ENCODE peak calls at places on chromosomes 11 and 22, in six cellular contexts. E is HCT116, G is transverse colon, P is sigmoid colon, Y is GM23338, Z is K562. J is an unnamed sample. For H3K36me3, the result is how much of the 10 kb centered on the place peaks cover.

GRCh38 chr11:17391493-17392355 is 3.3 kb upstream of the KCNJ11 start:
- DNase-seq in E (no peak), G (no peak), P (no peak), Y (no peak), Z (no peak), J (no peak)

GRCh38 chr11:128379587-128380279 is 207.6 kb downstream of the ETS1 start:
- DNase-seq in E (no peak), G (no peak), P (no peak), Y (no peak), Z (no peak), J (no peak)

GRCh38 chr11:111454561-111455192 is 57.5 kb downstream of the BTG4 start:
- DNase-seq in E (no peak), G (peak), P (no peak), Y (peak), Z (peak), J (no peak)

GRCh38 chr22:40507491-40507890 is 129.0 kb downstream of the MRTFA start:
- DNase-seq in E (no peak), G (no peak), P (no peak), Y (no peak), Z (no peak), J (no peak)

GRCh38 chr11:47186937-47187681 is 875 bp upstream of the PACSIN3 start:
- DNase-seq in E (no peak), G (peak), P (peak), Y (peak), Z (no peak), J (peak)

GRCh38 chr11:123736769-123737168 is 4.7 kb downstream of the ZNF202 start:
- DNase-seq in E (no peak), G (no peak), P (no peak), Y (no peak), Z (no peak), J (no peak)

GRCh38 chr11:17504330-17505107 is 27.9 kb upstream of the ABCC8 start:
- DNase-seq in E (peak), G (peak), P (peak), Y (peak), Z (peak), J (peak)

GRCh38 chr22:30286813-30287625 is 2.3 kb downstream of the CASTOR1 start:
- DNase-seq in E (no peak), G (peak), P (peak), Y (peak), Z (peak), J (peak)

GRCh38 chr22:41410311-41410751 is 28.6 kb downstream of the TEF start:
- DNase-seq in E (no peak), G (no peak), P (peak), Y (no peak), Z (no peak), J (peak)

GRCh38 chr11:16572946-16573345 is 165.5 kb upstream of the C11orf58 start:
- DNase-seq in E (no peak), G (no peak), P (no peak), Y (no peak), Z (no peak), J (no peak)

GRCh38 chr11:8826901-8827560 is 84.0 kb upstream of the AKIP1 start:
- DNase-seq in E (no peak), G (no peak), P (peak), Y (peak), Z (peak), J (no peak)

GRCh38 chr11:121426476-121427454 is 25.3 kb upstream of the SORL1 start:
- DNase-seq in E (peak), G (peak), P (peak), Y (peak), Z (peak), J (peak)

GRCh38 chr11:47415949-47416472 is 7.6 kb downstream of the SLC39A13 start:
- DNase-seq in E (peak), G (peak), P (peak), Y (peak), Z (no peak), J (peak)

GRCh38 chr22:32622004-32622761 is 147.6 kb downstream of the FBXO7 start:
- DNase-seq in E (no peak), G (peak), P (peak), Y (peak), Z (no peak), J (no peak)

GRCh38 chr11:33040862-33041453 is 1.6 kb downstream of the TCP11L1 start:
- DNase-seq in E (no peak), G (no peak), P (no peak), Y (no peak), Z (no peak), J (no peak)

GRCh38 chr11:35477871-35478270 is 47.5 kb downstream of the PAMR1 start:
- DNase-seq in E (no peak), G (no peak), P (no peak), Y (peak), Z (no peak), J (no peak)
- TF ChIP-seq POLR2AphosphoS5 in E (no peak), G (no peak), P (no peak), Y (no peak), Z (no peak), J (no peak)

GRCh38 chr11:60905551-60906113 is 753 bp downstream of the PRPF19 start:
- DNase-seq in E (no peak), G (no peak), P (peak), Y (peak), Z (no peak), J (no peak)

GRCh38 chr11:60900673-60901404 is 5.5 kb downstream of the PRPF19 start:
- DNase-seq in E (no peak), G (no peak), P (peak), Y (no peak), Z (no peak), J (no peak)

GRCh38 chr11:60905047-60905446 is 1.3 kb downstream of the PRPF19 start:
- DNase-seq in E (no peak), G (no peak), P (no peak), Y (no peak), Z (no peak), J (no peak)

GRCh38 chr11:60899977-60900376 is 6.4 kb downstream of the PRPF19 start:
- DNase-seq in E (no peak), G (no peak), P (no peak), Y (no peak), Z (no peak), J (no peak)

DNA sequence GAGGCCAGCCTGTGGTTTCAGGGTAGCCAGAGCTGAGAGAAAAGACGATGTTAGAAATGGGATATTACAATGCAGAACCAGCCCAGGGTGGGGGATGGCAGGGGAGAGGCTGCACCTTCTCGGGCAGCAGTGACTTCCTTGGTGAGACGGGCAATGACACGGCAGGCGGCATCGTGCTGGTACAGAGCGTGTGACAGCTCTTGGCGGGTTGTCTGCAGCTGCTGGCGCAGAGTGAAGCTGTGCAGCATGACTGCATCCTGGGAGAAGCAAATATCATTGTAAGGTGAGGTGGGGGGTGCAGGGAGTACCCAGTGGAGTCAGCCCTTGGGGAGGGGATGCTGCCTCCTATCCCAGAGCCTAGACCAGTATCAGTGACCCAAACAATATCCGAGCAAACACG is 3.8 kb downstream of the PRPF19 start:
- DNase-seq in E (no peak), G (no peak), P (peak), Y (no peak), Z (no peak), J (no peak)
- H3K36me3 ChIP-seq in E (half or more), G (under half), P (under half), Y (under half), Z (half or more), J (half or more)

GRCh38 chr22:48820481-48821345 is 1007.0 kb downstream of the BRD1 start:
- DNase-seq in E (no peak), G (no peak), P (peak), Y (peak), Z (no peak), J (no peak)

GRCh38 chr22:48822278-48823233 is 1005.1 kb downstream of the BRD1 start:
- DNase-seq in E (no peak), G (no peak), P (no peak), Y (no peak), Z (no peak), J (no peak)

GRCh38 chr22:48819232-48819631 is 1008.4 kb downstream of the BRD1 start:
- DNase-seq in E (no peak), G (no peak), P (no peak), Y (no peak), Z (no peak), J (no peak)

GRCh38 chr22:48821346-48822186 is 1006.1 kb downstream of the BRD1 start:
- DNase-seq in E (no peak), G (no peak), P (peak), Y (peak), Z (no peak), J (no peak)

DNA sequence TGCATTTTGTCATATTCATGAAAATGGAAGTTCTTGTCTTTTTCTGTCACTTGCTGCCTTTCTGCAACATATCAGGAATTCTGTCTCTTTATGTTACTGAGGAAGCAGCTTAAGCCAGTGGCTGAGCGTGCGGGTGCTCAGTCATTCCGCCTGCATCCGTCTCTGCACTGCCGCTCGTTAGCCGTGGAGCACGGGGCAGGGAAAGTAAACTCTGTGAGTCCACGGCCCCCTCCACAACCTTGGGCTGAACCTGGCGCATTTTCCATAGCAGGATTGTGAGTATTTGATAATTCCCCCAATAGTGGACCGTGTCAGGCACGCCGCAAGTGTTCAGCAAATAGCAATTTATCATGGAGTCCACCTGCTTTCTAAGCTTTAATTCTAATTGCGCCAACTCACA is 1007.7 kb downstream of the BRD1 start:
- DNase-seq in E (no peak), G (no peak), P (no peak), Y (no peak), Z (no peak), J (no peak)
- H3K4me3 ChIP-seq in E (no peak), G (no peak), P (no peak), Y (no peak), Z (no peak), J (no peak)

DNA sequence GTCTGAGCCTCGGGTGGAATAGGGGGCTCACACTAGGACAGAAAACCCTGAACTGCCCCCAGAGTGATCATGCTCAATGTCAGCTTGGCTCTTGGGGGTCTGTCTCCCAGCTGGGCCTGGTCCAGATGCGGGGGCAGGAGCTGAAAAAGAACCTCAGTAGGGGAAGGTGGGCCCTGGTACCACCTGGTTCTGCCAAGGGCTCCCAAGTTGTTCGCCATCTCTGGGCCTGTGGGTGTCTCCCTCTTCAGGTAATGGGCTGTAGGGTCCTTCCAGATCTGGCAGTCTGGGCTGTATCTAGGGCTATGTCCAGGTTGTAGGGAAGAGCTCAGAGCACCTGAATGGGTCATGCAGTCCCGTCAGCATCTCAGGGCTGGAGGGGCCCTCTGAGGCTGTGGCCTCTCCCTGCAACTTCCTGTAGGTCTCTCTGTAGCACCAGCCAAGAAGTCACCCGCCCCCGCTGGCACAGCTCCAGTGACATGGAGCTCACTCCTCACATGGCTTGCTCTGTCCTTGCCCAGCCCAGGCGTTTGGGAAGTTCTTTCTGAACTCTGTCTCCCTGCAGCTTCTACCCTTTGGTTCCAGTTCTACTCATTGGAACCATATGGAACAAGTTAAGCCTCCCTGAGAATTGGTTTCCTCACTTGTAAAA is 33.0 kb upstream of the SOX10 start:
- DNase-seq in E (no peak), G (peak), P (peak), Y (no peak), Z (no peak), J (peak)
- TF ChIP-seq POLR2AphosphoS5 in E (no peak), G (no peak), P (peak), Y (no peak), Z (no peak), J (no peak)

DNA sequence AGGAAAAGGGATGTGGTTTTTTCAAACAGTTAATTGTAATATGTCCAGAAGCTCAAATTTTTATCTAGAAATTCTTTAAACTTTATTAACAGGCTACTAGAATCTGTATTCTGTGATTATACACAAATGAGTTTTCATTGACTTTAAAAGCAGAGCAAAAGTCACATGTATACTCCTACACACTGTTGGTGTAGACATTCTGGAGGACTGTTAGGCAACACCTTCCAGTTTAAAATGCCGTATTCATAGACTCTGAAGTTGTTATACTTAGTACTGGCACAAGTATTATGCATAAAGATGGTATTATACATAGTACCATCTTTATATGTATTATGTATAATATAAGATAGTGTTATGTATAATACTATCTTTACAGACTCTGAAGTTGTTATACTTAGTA is 64.9 kb downstream of the SPECC1L start:
- DNase-seq in E (no peak), G (no peak), P (no peak), Y (no peak), Z (no peak), J (no peak)
- H3K36me3 ChIP-seq in E (under half), G (under half), P (under half), Y (under half), Z (half or more), J (half or more)

GRCh38 chr22:17443413-17444203 is 74.3 kb downstream of the CECR2 start:
- DNase-seq in E (no peak), G (no peak), P (no peak), Y (no peak), Z (no peak), J (no peak)
- H3K4me3 ChIP-seq in E (no peak), G (no peak), P (no peak), Y (no peak), Z (no peak), J (no peak)